ENCODE peak calls at places on chromosome 13, in four cellular contexts. T, V, H and A are unnamed samples.

GRCh38 chr13:20997301-20998061 is 63.9 kb downstream of the LATS2 start:
- DNase-seq in V (no peak), H (no peak), T (no peak), A (no peak)

GRCh38 chr13:113759525-113760137 is 605 bp downstream of the TMEM255B start:
- DNase-seq in T (peak; percentile 34), H (no peak), V (no peak), A (no peak)

GRCh38 chr13:27358420-27358819 is 66.0 kb upstream of the GTF3A start:
- DNase-seq in V (no peak), H (no peak), T (no peak), A (no peak)

GRCh38 chr13:98775844-98776598 is 23.5 kb upstream of the SLC15A1 start:
- DNase-seq in V (no peak), H (peak; percentile 80), T (peak; percentile 78), A (peak; percentile 91)

GRCh38 chr13:59425211-59425721 is 738.5 kb downstream of the DIAPH3 start:
- DNase-seq in V (no peak), H (no peak), T (no peak), A (no peak)

GRCh38 chr13:26197298-26197697 is 24.8 kb downstream of the RNF6 start:
- DNase-seq in T (no peak), V (no peak), H (no peak), A (no peak)

GRCh38 chr13:97198753-97199152 is 23.4 kb upstream of the MBNL2 start:
- DNase-seq in V (no peak), T (no peak), H (no peak), A (no peak)

GRCh38 chr13:21673592-21674270 is 2.9 kb downstream of the FGF9 start:
- DNase-seq in T (peak; percentile 38), H (peak; percentile 19), V (no peak), A (peak; percentile 68)

GRCh38 chr13:49610176-49610575 is 18.1 kb upstream of the ARL11 start:
- DNase-seq in T (no peak), V (no peak), H (no peak), A (no peak)

GRCh38 chr13:32594339-32594738 is 8.1 kb downstream of the PDS5B start:
- DNase-seq in T (no peak), V (no peak), H (no peak), A (no peak)

GRCh38 chr13:51935326-51936171 is 73.8 kb downstream of the CCDC70 start:
- DNase-seq in T (peak; percentile 20), V (no peak), H (no peak), A (peak; percentile 58)

GRCh38 chr13:110642291-110642981 is 27.1 kb downstream of the NAXD start:
- DNase-seq in H (no peak), T (no peak), V (no peak), A (no peak)

GRCh38 chr13:23859904-23860303 is 29.3 kb downstream of the MIPEP start:
- DNase-seq in T (no peak), H (no peak), V (no peak), A (no peak)

GRCh38 chr13:100789968-100790367 is 115.4 kb upstream of the TMTC4 start:
- DNase-seq in H (no peak), T (no peak), V (no peak), A (no peak)

GRCh38 chr13:99058527-99059495 is 80.9 kb upstream of the DOCK9 start:
- DNase-seq in V (no peak), H (no peak), T (no peak), A (no peak)

GRCh38 chr13:20137875-20138274 is 23.0 kb downstream of the GJA3 start:
- DNase-seq in H (no peak), V (no peak), T (no peak), A (no peak)

GRCh38 chr13:44244288-44244687 is 129.3 kb upstream of the SERP2 start:
- DNase-seq in H (no peak), T (no peak), V (no peak), A (peak; percentile 66)

GRCh38 chr13:95432141-95432540 is 120.4 kb upstream of the CLDN10 start:
- DNase-seq in H (no peak), T (no peak), V (no peak), A (no peak)

GRCh38 chr13:100526299-100527030 is 62.1 kb downstream of the GGACT start:
- DNase-seq in T (no peak), V (no peak), H (no peak), A (no peak)

GRCh38 chr13:39616087-39616694 is 13.2 kb upstream of the LHFPL6 start:
- DNase-seq in T (peak; percentile 65), V (no peak), H (peak; percentile 14), A (peak; percentile 79)

GRCh38 chr13:31032574-31033095 is 100.2 kb downstream of the TEX26 start:
- DNase-seq in V (no peak), H (no peak), T (no peak), A (no peak)

GRCh38 chr13:91399189-91400093 is 1.0 kb downstream of the GPC5 start:
- DNase-seq in V (no peak), T (no peak), H (no peak), A (no peak)

GRCh38 chr13:23705578-23705977 is 135.4 kb downstream of the TNFRSF19 start:
- DNase-seq in T (no peak), V (no peak), H (no peak), A (no peak)